ENCODE peak calls at places on chromosomes 16 and 17, in five cellular contexts. One of them, this sample, is unnamed.
A peak's percentile ranks its signal among the peaks of the same experiment; 100 is the strongest.

GRCh38 chr16:16013812-16014211 is 64.4 kb downstream of the ABCC1 start:
- DNase-seq in dorsolateral prefrontal cortex: no peak
- DNase-seq in kidney: peak; percentile 42
- DNase-seq in CD8-positive, alpha-beta T cell: no peak
- DNase-seq in fibroblast of lung: no peak
- DNase-seq in this sample: no peak

GRCh38 chr17:352421-353212 is at the start of gene RPH3AL:
- DNase-seq in dorsolateral prefrontal cortex: no peak
- DNase-seq in kidney: peak; percentile 93
- DNase-seq in CD8-positive, alpha-beta T cell: no peak
- DNase-seq in fibroblast of lung: peak; percentile 40
- DNase-seq in this sample: no peak

GRCh38 chr16:84737658-84738057 is 37.9 kb downstream of the USP10 start:
- DNase-seq in dorsolateral prefrontal cortex: no peak
- DNase-seq in kidney: no peak
- DNase-seq in CD8-positive, alpha-beta T cell: no peak
- DNase-seq in fibroblast of lung: no peak
- DNase-seq in this sample: no peak

GRCh38 chr17:28228109-28228840 is 90.7 kb upstream of the TMEM97 start:
- DNase-seq in dorsolateral prefrontal cortex: no peak
- DNase-seq in kidney: peak; percentile 69
- DNase-seq in CD8-positive, alpha-beta T cell: no peak
- DNase-seq in fibroblast of lung: no peak
- DNase-seq in this sample: no peak

GRCh38 chr17:17638467-17638866 is 42.8 kb upstream of the RAI1 start:
- DNase-seq in dorsolateral prefrontal cortex: no peak
- DNase-seq in kidney: peak; percentile 4
- DNase-seq in CD8-positive, alpha-beta T cell: no peak
- DNase-seq in fibroblast of lung: no peak
- DNase-seq in this sample: no peak

GRCh38 chr17:10243905-10244844 is 45.8 kb upstream of the GAS7 start:
- DNase-seq in dorsolateral prefrontal cortex: peak; percentile 6
- DNase-seq in kidney: no peak
- DNase-seq in CD8-positive, alpha-beta T cell: no peak
- DNase-seq in fibroblast of lung: no peak
- DNase-seq in this sample: no peak

GRCh38 chr16:30902070-30902972 is 5.9 kb downstream of the CTF1 start:
- DNase-seq in dorsolateral prefrontal cortex: peak; percentile 47
- DNase-seq in kidney: peak; percentile 87
- DNase-seq in CD8-positive, alpha-beta T cell: peak; percentile 58
- DNase-seq in fibroblast of lung: peak; percentile 64
- DNase-seq in this sample: no peak

GRCh38 chr16:84673561-84673960 is 25.2 kb downstream of the KLHL36 start:
- DNase-seq in dorsolateral prefrontal cortex: no peak
- DNase-seq in kidney: no peak
- DNase-seq in CD8-positive, alpha-beta T cell: no peak
- DNase-seq in fibroblast of lung: no peak
- DNase-seq in this sample: no peak

GRCh38 chr17:21452377-21453143 is 76.4 kb downstream of the KCNJ12 start:
- DNase-seq in dorsolateral prefrontal cortex: peak; percentile 61
- DNase-seq in kidney: peak; percentile 78
- DNase-seq in CD8-positive, alpha-beta T cell: peak; percentile 30
- DNase-seq in fibroblast of lung: peak; percentile 68
- DNase-seq in this sample: peak; percentile 4

GRCh38 chr17:50191070-50192045 is 10.1 kb downstream of the COL1A1 start:
- DNase-seq in dorsolateral prefrontal cortex: no peak
- DNase-seq in kidney: peak; percentile 61
- DNase-seq in CD8-positive, alpha-beta T cell: no peak
- DNase-seq in fibroblast of lung: peak; percentile 71
- DNase-seq in this sample: no peak

GRCh38 chr16:29148867-29149272 is 164.0 kb downstream of the LAT start:
- DNase-seq in dorsolateral prefrontal cortex: no peak
- DNase-seq in kidney: peak; percentile 83
- DNase-seq in CD8-positive, alpha-beta T cell: peak; percentile 84
- DNase-seq in fibroblast of lung: no peak
- DNase-seq in this sample: no peak

GRCh38 chr17:40854175-40854814 is 12.7 kb downstream of the KRT12 start:
- DNase-seq in dorsolateral prefrontal cortex: no peak
- DNase-seq in kidney: no peak
- DNase-seq in CD8-positive, alpha-beta T cell: no peak
- DNase-seq in fibroblast of lung: peak; percentile 90
- DNase-seq in this sample: peak; percentile 87

GRCh38 chr17:57294629-57295501 is 38.5 kb downstream of the MSI2 start:
- DNase-seq in dorsolateral prefrontal cortex: no peak
- DNase-seq in kidney: no peak
- DNase-seq in CD8-positive, alpha-beta T cell: peak; percentile 52
- DNase-seq in fibroblast of lung: peak; percentile 74
- DNase-seq in this sample: no peak
- H3K4me3 ChIP-seq in dorsolateral prefrontal cortex: no peak overlapping the region
- H3K4me3 ChIP-seq in kidney: no peak overlapping the region
- H3K4me3 ChIP-seq in CD8-positive, alpha-beta T cell: no peak overlapping the region
- H3K4me3 ChIP-seq in fibroblast of lung: no peak overlapping the region
- H3K4me3 ChIP-seq in this sample: no peak overlapping the region

GRCh38 chr17:58534331-58534730 is 19.9 kb upstream of the MTMR4 start:
- DNase-seq in dorsolateral prefrontal cortex: no peak
- DNase-seq in kidney: no peak
- DNase-seq in CD8-positive, alpha-beta T cell: no peak
- DNase-seq in fibroblast of lung: no peak
- DNase-seq in this sample: no peak
- TF ChIP-seq CTCF in dorsolateral prefrontal cortex: no peak
- TF ChIP-seq CTCF in kidney: no peak
- TF ChIP-seq CTCF in CD8-positive, alpha-beta T cell: no peak
- TF ChIP-seq CTCF in fibroblast of lung: no peak
- TF ChIP-seq CTCF in this sample: no peak

DNA sequence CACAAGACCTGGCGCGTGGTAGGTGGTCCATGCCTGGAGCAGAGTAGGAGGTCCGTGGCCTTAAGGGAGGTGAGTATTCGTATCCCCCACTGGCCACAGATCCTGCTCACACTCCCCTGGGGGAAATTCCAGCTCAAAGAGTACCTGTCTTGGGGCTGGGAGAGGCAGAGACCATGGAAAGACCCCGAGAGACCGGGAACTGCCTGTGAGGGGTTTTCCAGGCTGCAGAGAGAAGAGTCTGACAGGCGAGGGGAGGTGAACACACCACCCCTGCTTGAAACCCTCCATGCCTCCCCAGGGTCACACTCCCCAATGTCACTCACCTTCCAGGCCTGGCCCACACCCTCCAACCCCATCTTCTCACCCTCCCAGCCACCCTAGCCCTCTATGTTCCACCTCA is 12.6 kb upstream of the SNN start:
- DNase-seq in dorsolateral prefrontal cortex: no peak
- DNase-seq in kidney: no peak
- DNase-seq in CD8-positive, alpha-beta T cell: no peak
- DNase-seq in fibroblast of lung: no peak
- DNase-seq in this sample: no peak
- H3K4me3 ChIP-seq in dorsolateral prefrontal cortex: no peak overlapping the region
- H3K4me3 ChIP-seq in kidney: no peak overlapping the region
- H3K4me3 ChIP-seq in CD8-positive, alpha-beta T cell: no peak overlapping the region
- H3K4me3 ChIP-seq in fibroblast of lung: no peak overlapping the region
- H3K4me3 ChIP-seq in this sample: no peak overlapping the region

GRCh38 chr16:89491238-89491869 is 993 bp upstream of the ANKRD11 start:
- DNase-seq in dorsolateral prefrontal cortex: no peak
- DNase-seq in kidney: no peak
- DNase-seq in CD8-positive, alpha-beta T cell: no peak
- DNase-seq in fibroblast of lung: no peak
- DNase-seq in this sample: no peak
- TF ChIP-seq CTCF in dorsolateral prefrontal cortex: no peak
- TF ChIP-seq CTCF in kidney: no peak
- TF ChIP-seq CTCF in CD8-positive, alpha-beta T cell: peak; percentile 22
- TF ChIP-seq CTCF in fibroblast of lung: no peak
- TF ChIP-seq CTCF in this sample: peak; percentile 33

This sample was measured in AG09309.